ENCODE peak calls at places on chromosomes 3 and 15, in four cellular contexts. Z is K562, E is endothelial cell of umbilical vein, K is GM12878. G is an unnamed sample.

GRCh38 chr3:193640728-193641127 is 47.7 kb downstream of the OPA1 start:
- DNase-seq in Z (no peak), E (no peak), K (no peak), G (no peak)

GRCh38 chr3:45084820-45085816 is 59.0 kb downstream of the CLEC3B start:
- DNase-seq in Z (peak; percentile 68), E (no peak), K (no peak), G (peak; percentile 16)

GRCh38 chr3:15520185-15520584 is 1.3 kb downstream of the COLQ start:
- DNase-seq in Z (no peak), E (no peak), K (no peak), G (no peak)

GRCh38 chr3:127490271-127491023 is 100.1 kb downstream of the TPRA1 start:
- DNase-seq in Z (no peak), E (no peak), K (no peak), G (no peak)

GRCh38 chr3:79297242-79297641 is 470.6 kb downstream of the ROBO1 start:
- DNase-seq in Z (no peak), E (peak; percentile 31), K (no peak), G (peak; percentile 51)

GRCh38 chr3:141486416-141486734 is 452 bp upstream of the RASA2 start:
- DNase-seq in Z (peak; percentile 29), E (no peak), K (no peak), G (peak; percentile 56)

GRCh38 chr3:123412076-123412475 is 36.8 kb downstream of the ADCY5 start:
- DNase-seq in Z (peak; percentile 3), E (no peak), K (no peak), G (no peak)

GRCh38 chr15:30956216-30956803 is 35.1 kb downstream of the MTMR10 start:
- DNase-seq in Z (peak; percentile 4), E (no peak), K (no peak), G (no peak)

GRCh38 chr3:69541059-69541471 is 155.2 kb upstream of the FRMD4B start:
- DNase-seq in Z (no peak), E (no peak), K (no peak), G (no peak)

DNA sequence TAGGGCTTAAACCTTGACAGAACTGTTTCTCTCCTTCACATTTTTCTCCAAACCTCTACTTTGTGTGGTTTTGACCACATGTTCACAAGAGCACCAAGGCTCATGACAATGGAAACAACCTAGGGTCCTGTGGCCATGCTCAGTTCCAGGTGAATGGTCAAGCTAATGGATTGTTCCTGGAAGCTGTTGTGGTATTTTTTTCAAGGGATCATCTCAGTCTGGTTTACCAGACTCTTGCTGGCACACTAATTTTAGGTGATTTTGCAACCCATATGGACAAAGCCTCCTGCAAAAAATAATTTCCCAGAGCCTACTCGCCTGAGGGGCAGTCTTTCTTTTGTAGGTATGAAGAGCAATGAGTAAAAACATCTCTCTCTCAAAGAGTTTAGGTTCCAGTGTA is 67.2 kb downstream of the LSAMP start:
- DNase-seq in Z (no peak), E (no peak), K (no peak), G (no peak)
- TF ChIP-seq MYC in Z (no peak), E (no peak), K (no peak), G (no peak)

GRCh38 chr3:112734718-112735350 is 93.9 kb upstream of the CCDC80 start:
- DNase-seq in Z (peak; percentile 73), E (peak; percentile 77), K (peak; percentile 40), G (peak; percentile 49)

GRCh38 chr3:112735927-112736326 is 95.0 kb upstream of the CCDC80 start:
- DNase-seq in Z (no peak), E (no peak), K (no peak), G (no peak)

GRCh38 chr3:112738366-112738765 is 97.4 kb upstream of the CCDC80 start:
- DNase-seq in Z (no peak), E (no peak), K (no peak), G (no peak)

GRCh38 chr3:112736386-112736785 is 95.4 kb upstream of the CCDC80 start:
- DNase-seq in Z (no peak), E (no peak), K (no peak), G (no peak)

GRCh38 chr3:112736802-112737566 is 96.0 kb upstream of the CCDC80 start:
- DNase-seq in Z (peak; percentile 23), E (no peak), K (no peak), G (no peak)
- H3K9ac ChIP-seq in Z (no peak overlapping the region), E (no peak overlapping the region), K (no peak overlapping the region), G (no peak overlapping the region)

GRCh38 chr3:83093222-83093572 is 1331.8 kb upstream of the GBE1 start:
- DNase-seq in Z (no peak), E (no peak), K (no peak), G (no peak)

GRCh38 chr3:83092521-83093221 is 1331.2 kb upstream of the GBE1 start:
- DNase-seq in Z (no peak), E (no peak), K (no peak), G (no peak)
- TF ChIP-seq MYC in Z (no peak), E (no peak), K (no peak), G (no peak)

GRCh38 chr15:100343251-100343650 is 1.5 kb upstream of the ADAMTS17 start:
- DNase-seq in Z (no peak), E (no peak), K (no peak), G (no peak)

GRCh38 chr15:100338971-100339444 is 2.8 kb downstream of the ADAMTS17 start:
- DNase-seq in Z (peak; percentile 16), E (peak; percentile 24), K (no peak), G (peak; percentile 30)

GRCh38 chr15:100339999-100340398 is 1.8 kb downstream of the ADAMTS17 start:
- DNase-seq in Z (no peak), E (no peak), K (no peak), G (no peak)

GRCh38 chr15:100341662-100342560 is at the start of gene ADAMTS17:
- DNase-seq in Z (peak; percentile 25), E (peak; percentile 92), K (peak; percentile 17), G (peak; percentile 77)

DNA sequence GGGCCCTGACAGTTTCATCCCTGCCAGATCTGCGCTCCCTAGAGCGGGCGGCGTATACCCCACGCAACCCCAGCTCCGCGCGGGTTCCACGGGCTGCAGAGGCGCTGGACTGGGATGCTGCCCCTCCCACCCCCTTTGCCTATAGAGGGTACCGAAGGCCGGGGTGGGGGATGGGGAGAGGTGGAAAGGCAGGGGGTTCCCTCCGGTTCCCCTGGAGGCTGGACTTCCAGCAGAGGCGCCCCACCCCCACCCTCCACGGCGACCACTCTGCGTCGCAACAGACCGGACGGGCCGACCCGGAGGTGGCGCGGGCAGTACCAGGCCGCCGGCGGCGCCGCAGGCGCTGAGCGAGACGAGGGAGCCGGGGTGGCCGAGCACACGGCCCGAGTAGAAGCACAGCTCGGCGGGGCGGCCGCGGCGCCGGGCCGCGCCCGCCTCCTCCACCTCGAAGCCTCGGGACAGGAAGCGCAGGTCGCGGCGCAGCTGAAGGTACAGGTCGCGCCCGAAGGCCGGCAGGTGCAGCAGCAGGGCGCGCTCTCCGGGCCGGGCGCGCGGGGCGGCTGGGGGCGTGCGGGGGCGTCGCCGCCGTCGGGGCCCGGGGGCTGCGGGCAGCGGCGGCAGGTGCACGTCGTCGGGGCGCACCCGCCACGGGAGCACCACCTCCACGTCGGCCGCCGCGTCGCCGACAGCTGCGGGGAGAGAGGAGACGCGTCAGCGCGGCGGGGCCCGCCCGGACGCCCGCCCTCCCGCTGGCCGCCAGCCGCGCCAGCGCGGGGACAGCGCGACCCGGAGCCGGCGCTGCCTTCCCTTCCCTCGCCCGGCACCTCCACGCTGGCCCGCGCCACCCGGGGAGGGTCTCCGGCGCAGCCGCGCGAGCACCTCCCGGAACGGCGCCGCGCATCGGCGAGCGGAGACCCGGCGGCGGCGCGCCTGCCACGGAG is 784 bp downstream of the ADAMTS17 start:
- DNase-seq in Z (no peak), E (no peak), K (no peak), G (no peak)
- H3K9ac ChIP-seq in Z (no peak overlapping the region), E (no peak overlapping the region), K (no peak overlapping the region), G (no peak overlapping the region)

GRCh38 chr15:65214010-65214409 is 2.7 kb upstream of the CILP start:
- DNase-seq in Z (peak; percentile 27), E (no peak), K (no peak), G (no peak)
- TF ChIP-seq MYC in Z (no peak), E (no peak), K (no peak), G (no peak)

DNA sequence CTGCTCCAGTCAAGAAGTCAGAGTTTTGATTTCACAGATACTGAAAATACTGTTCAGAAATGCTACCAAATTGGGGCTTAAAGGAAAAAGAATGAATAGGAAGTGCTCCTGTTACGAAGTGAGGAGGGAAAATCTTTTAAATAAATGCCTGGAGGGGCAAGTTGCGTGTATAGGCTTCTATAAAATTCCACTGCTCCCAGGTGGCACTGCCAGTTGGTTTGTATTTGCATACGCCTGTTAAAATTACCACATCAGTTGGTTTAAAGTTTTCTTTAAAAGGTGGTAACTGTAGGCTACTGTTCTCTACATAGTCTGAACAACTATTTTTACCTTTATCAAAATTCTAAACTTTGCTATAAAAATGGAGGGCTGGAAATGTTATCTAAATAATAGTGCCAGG is 123.5 kb downstream of the DLG1 start:
- DNase-seq in Z (no peak), E (no peak), K (no peak), G (no peak)
- H3K9ac ChIP-seq in Z (no peak overlapping the region), E (no peak overlapping the region), K (no peak overlapping the region), G (no peak overlapping the region)

G was measured in HepG2.